ENCODE peak calls at places on chromosomes 16 and 17, in nine cellular contexts. M is neural progenitor cell; B is heart right ventricle; K is dorsolateral prefrontal cortex; H is HFF-Myc; J is astrocyte of the spinal cord; Z is breast epithelium; V is CD8-positive, alpha-beta T cell; D is B cell. P is an unnamed sample.

GRCh38 chr16:59195242-59195641 is 461.1 kb upstream of the GOT2 start:
- DNase-seq in J (no peak), H (no peak), Z (no peak), V (no peak), B (no peak), K (no peak), D (no peak), M (no peak), P (no peak)

GRCh38 chr17:51238253-51238887 is 21.5 kb downstream of the MBTD1 start:
- DNase-seq in H (no peak), K (no peak), M (no peak), J (no peak), Z (no peak), D (peak; percentile 32), V (no peak), B (no peak), P (no peak)

GRCh38 chr16:75377971-75378386 is 55.3 kb downstream of the CFDP1 start:
- DNase-seq in Z (peak; percentile 28), M (peak; percentile 83), V (no peak), H (peak; percentile 80), J (peak; percentile 98), D (no peak), K (no peak), B (no peak), P (no peak)

GRCh38 chr17:73170324-73170723 is 5.5 kb downstream of the SSTR2 start:
- DNase-seq in D (no peak), M (no peak), J (no peak), K (no peak), V (no peak), Z (no peak), H (no peak), B (no peak), P (no peak)

GRCh38 chr16:1037023-1037933 is 35.3 kb upstream of the SSTR5 start:
- DNase-seq in H (no peak), J (no peak), K (peak; percentile 83), B (no peak), M (no peak), V (no peak), D (no peak), Z (no peak), P (peak; percentile 62)

GRCh38 chr16:23836078-23836403 is 258 bp downstream of the PRKCB start:
- DNase-seq in J (no peak), Z (no peak), M (no peak), H (no peak), B (no peak), V (no peak), K (no peak), D (no peak), P (no peak)

GRCh38 chr17:34703533-34703932 is 124.2 kb downstream of the TMEM132E start:
- DNase-seq in K (no peak), V (peak; percentile 47), H (peak; percentile 43), D (no peak), B (peak; percentile 15), J (no peak), Z (no peak), M (peak; percentile 96), P (peak; percentile 70)

GRCh38 chr17:7137182-7137943 is 22.7 kb upstream of the ASGR2 start:
- DNase-seq in M (no peak), J (no peak), D (no peak), H (no peak), Z (no peak), B (no peak), K (no peak), V (no peak), P (no peak)

GRCh38 chr17:30290696-30291570 is 811 bp downstream of the BLMH start:
- DNase-seq in D (peak; percentile 28), K (peak; percentile 44), H (no peak), B (peak; percentile 11), Z (no peak), V (no peak), M (peak; percentile 79), J (no peak), P (peak; percentile 52)

GRCh38 chr16:11097782-11098167 is 153.4 kb downstream of the CLEC16A start:
- DNase-seq in J (no peak), B (no peak), K (no peak), D (no peak), V (no peak), Z (no peak), H (no peak), M (no peak), P (no peak)

GRCh38 chr17:82636626-82637598 is 11.3 kb downstream of the WDR45B start:
- DNase-seq in K (no peak), V (no peak), M (no peak), D (no peak), J (no peak), Z (peak; percentile 63), B (no peak), H (no peak), P (peak; percentile 80)

GRCh38 chr16:85473326-85473725 is 139.8 kb upstream of the GSE1 start:
- DNase-seq in Z (no peak), D (no peak), B (no peak), V (no peak), M (peak; percentile 54), K (no peak), H (no peak), J (no peak), P (no peak)
- TF ChIP-seq CTCF in Z (no peak), D (no peak), B (no peak), V (no peak), M (no peak), K (no peak), H (no peak), J (no peak), P (no peak)

GRCh38 chr17:79916991-79917901 is 78.0 kb upstream of the CBX4 start:
- DNase-seq in V (no peak), H (no peak), K (no peak), Z (no peak), M (no peak), D (no peak), B (no peak), J (no peak), P (no peak)
- TF ChIP-seq CTCF in V (no peak), H (no peak), K (no peak), Z (no peak), M (no peak), D (no peak), B (no peak), J (no peak), P (no peak)

DNA sequence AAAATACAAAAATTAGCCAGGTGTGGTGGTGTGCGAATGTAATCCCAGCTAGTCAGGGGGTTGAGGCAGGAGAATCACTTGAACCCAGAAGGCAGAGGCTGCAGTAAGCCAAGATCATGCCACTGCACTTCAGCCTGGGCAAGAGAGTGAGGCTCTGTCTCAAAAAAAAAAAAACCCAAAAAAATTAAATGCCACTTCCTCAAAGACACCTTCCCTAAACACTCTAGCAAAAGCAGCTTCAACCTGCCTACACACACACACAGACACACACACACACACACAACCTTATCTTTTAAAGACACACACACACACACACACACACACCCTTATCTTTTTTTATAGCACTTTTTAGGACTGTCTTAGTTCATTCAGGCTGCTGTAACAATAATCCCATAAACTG is 201.7 kb upstream of the PSMD7 start:
- DNase-seq in Z (no peak), V (no peak), K (no peak), D (no peak), M (no peak), H (no peak), B (no peak), J (no peak), P (no peak)
- TF ChIP-seq CTCF in Z (no peak), V (no peak), K (no peak), D (no peak), M (no peak), H (no peak), B (no peak), J (no peak), P (no peak)

DNA sequence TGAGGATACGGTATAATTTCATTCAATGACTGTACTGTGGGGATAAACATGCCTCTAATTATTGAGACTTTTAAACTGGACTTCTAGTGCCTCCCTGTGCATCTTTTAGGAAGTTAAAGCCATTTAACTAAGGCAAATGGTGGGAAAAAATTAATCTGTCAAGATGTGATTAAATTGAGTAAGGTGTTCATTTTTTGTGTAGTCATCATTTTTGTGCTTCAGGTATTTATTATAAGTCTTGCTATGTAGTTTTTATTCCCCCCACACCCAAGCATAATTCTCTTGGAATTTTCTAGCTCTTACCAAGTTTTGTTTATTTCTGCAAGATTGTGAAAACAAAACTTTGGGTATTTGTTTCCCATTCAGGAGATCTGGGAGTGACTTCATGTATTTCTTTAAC is 10.2 kb downstream of the TAF15 start:
- DNase-seq in B (no peak), K (no peak), J (no peak), V (no peak), D (no peak), M (no peak), Z (no peak), H (no peak), P (no peak)
- TF ChIP-seq CTCF in B (no peak), K (no peak), J (no peak), V (no peak), D (no peak), M (no peak), Z (no peak), H (no peak), P (no peak)

DNA sequence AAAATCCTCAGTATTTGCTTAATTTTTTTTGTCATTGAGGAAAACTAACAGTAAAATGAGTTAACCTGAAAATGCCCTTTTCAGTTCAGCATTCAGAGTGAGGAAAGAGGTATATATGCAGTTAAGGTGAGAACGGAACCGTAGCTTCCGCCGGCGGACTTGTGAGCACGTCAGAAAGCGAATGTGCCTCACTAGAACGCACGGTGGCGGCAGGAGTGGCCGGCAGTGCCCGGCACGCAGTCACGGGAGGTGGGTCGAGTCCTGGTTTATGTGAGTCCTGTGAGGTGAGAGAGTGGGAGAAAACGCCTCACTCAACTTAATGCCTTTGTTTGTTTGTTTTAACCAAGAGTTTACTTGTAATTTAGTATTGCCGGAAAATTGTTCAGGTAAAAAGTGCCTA is 6.1 kb downstream of the SEC14L1 start:
- DNase-seq in D (no peak), B (no peak), J (no peak), K (no peak), M (no peak), V (no peak), H (no peak), Z (no peak), P (no peak)
- TF ChIP-seq CTCF in D (no peak), B (peak; percentile 19), J (no peak), K (no peak), M (no peak), V (no peak), H (no peak), Z (no peak), P (no peak)

DNA sequence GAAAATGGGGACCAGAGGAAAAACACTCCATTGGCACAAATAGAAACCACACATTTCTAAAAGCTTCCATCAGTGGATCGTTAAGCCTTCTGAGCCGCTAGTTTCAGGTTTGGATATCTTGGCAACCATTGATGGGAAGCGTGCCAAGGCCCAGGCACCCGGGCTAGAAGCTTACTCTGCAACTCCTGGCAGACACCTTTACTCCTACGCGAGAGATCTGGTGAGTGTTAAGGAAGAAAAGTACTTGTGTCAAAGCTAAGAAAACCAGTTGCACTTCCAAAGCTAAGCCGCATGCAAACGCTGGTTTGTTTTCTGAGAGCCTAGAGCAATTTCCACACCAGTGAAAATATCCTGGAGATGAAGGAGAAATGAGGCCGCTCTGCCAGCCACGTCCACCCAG is 472.4 kb downstream of the PMP22 start:
- DNase-seq in D (no peak), H (no peak), K (no peak), J (peak; percentile 17), Z (peak; percentile 66), V (no peak), B (no peak), M (no peak), P (no peak)
- TF ChIP-seq CTCF in D (no peak), H (no peak), K (no peak), J (no peak), Z (no peak), V (no peak), B (no peak), M (no peak), P (no peak)

P was measured in Calu3.